ENCODE peak calls at places on chromosomes 12 and 14, in four cellular contexts. U is HepG2, V is SK-N-SH, P is K562. I is an unnamed sample.

GRCh38 chr14:68771631-68772030 is 21.2 kb downstream of the ZFP36L1 start:
- DNase-seq in P (no peak), U (no peak), V (no peak), I (no peak)

GRCh38 chr14:58082491-58083098 is 69.4 kb downstream of the ARMH4 start:
- DNase-seq in V (no peak), P (peak; percentile 4), U (no peak), I (peak; percentile 19)

GRCh38 chr12:124397807-124398577 is 103.1 kb downstream of the RFLNA start:
- DNase-seq in P (no peak), U (no peak), V (no peak), I (no peak)

GRCh38 chr14:59037620-59038019 is 150.8 kb upstream of the DAAM1 start:
- DNase-seq in P (no peak), U (no peak), V (no peak), I (no peak)

GRCh38 chr12:82838123-82838522 is 151.4 kb downstream of the TMTC2 start:
- DNase-seq in U (no peak), P (no peak), V (no peak), I (no peak)

GRCh38 chr12:32864731-32865130 is 31.8 kb downstream of the PKP2 start:
- DNase-seq in U (no peak), P (no peak), V (no peak), I (no peak)

GRCh38 chr12:89084751-89085150 is 267.6 kb downstream of the DUSP6 start:
- DNase-seq in V (no peak), P (no peak), U (no peak), I (no peak)

GRCh38 chr12:71710276-71711125 is 24.6 kb downstream of the TMEM19 start:
- DNase-seq in P (no peak), V (no peak), U (peak; percentile 34), I (peak; percentile 92)

GRCh38 chr12:83434600-83434999 is 747.9 kb downstream of the TMTC2 start:
- DNase-seq in V (no peak), P (no peak), U (no peak), I (no peak)

GRCh38 chr12:32501835-32502333 is 102.5 kb downstream of the FGD4 start:
- DNase-seq in P (no peak), V (peak; percentile 82), U (peak; percentile 95), I (no peak)

GRCh38 chr14:75234173-75234855 is 44.3 kb upstream of the FOS start:
- DNase-seq in V (no peak), U (peak; percentile 31), P (peak; percentile 42), I (peak; percentile 38)

GRCh38 chr12:70393787-70394519 is 27.9 kb downstream of the KCNMB4 start:
- DNase-seq in U (no peak), P (no peak), V (no peak), I (no peak)

GRCh38 chr12:96053476-96054261 is 18.3 kb upstream of the LTA4H start:
- DNase-seq in U (no peak), P (no peak), V (no peak), I (no peak)

GRCh38 chr14:34227834-34228662 is 234.0 kb downstream of the SPTSSA start:
- DNase-seq in P (peak; percentile 54), V (peak; percentile 81), U (peak; percentile 72), I (peak; percentile 37)

GRCh38 chr14:68619805-68620574 is 172.9 kb downstream of the ZFP36L1 start:
- DNase-seq in V (no peak), U (peak; percentile 71), P (peak; percentile 66), I (peak; percentile 71)

GRCh38 chr12:94152292-94153083 is 4.1 kb downstream of the PLXNC1 start:
- DNase-seq in U (peak; percentile 61), V (no peak), P (no peak), I (no peak)

GRCh38 chr12:65493893-65494205 is 215.4 kb downstream of the MSRB3 start:
- DNase-seq in U (no peak), V (no peak), P (no peak), I (no peak)

GRCh38 chr12:49279706-49280159 is 14.9 kb downstream of the TUBA1C start:
- DNase-seq in P (peak; percentile 5), U (peak; percentile 56), V (peak; percentile 25), I (no peak)

GRCh38 chr12:130993759-130994670 is 40.3 kb downstream of the ADGRD1 start:
- DNase-seq in P (peak; percentile 39), U (no peak), V (no peak), I (no peak)

GRCh38 chr12:18492372-18493025 is 231.2 kb downstream of the PIK3C2G start:
- DNase-seq in P (no peak), V (no peak), U (no peak), I (no peak)

GRCh38 chr12:96719671-96720362 is 187.2 kb upstream of the NEDD1 start:
- DNase-seq in U (no peak), P (no peak), V (no peak), I (no peak)

GRCh38 chr14:64636208-64636979 is 67.8 kb upstream of the PLEKHG3 start:
- DNase-seq in P (peak; percentile 74), U (peak; percentile 27), V (peak; percentile 83), I (peak; percentile 47)

GRCh38 chr12:55664826-55665225 is 28.1 kb downstream of the OR10P1 start:
- DNase-seq in V (no peak), P (no peak), U (no peak), I (no peak)

GRCh38 chr14:67620217-67620789 is 583 bp downstream of the ARG2 start:
- DNase-seq in P (no peak), V (peak; percentile 37), U (no peak), I (no peak)

GRCh38 chr12:89657090-89657489 is 51.5 kb downstream of the ATP2B1 start:
- DNase-seq in P (no peak), U (no peak), V (no peak), I (no peak)

GRCh38 chr14:64728106-64728505 is 23.9 kb downstream of the PLEKHG3 start:
- DNase-seq in U (no peak), V (no peak), P (no peak), I (no peak)

GRCh38 chr14:106174206-106174605 is 647.8 kb downstream of the TMEM121 start:
- DNase-seq in P (no peak), U (no peak), V (no peak), I (no peak)

GRCh38 chr14:56150018-56150417 is 31.8 kb downstream of the PELI2 start:
- DNase-seq in U (no peak), V (no peak), P (no peak), I (no peak)

GRCh38 chr14:77557391-77557790 is 58.8 kb upstream of the ISM2 start:
- DNase-seq in U (no peak), P (no peak), V (no peak), I (no peak)

GRCh38 chr14:91870001-91870400 is 2.7 kb upstream of the TC2N start:
- DNase-seq in P (no peak), U (peak; percentile 5), V (no peak), I (no peak)

GRCh38 chr12:5257763-5258475 is 174.0 kb upstream of the NTF3 start:
- DNase-seq in U (no peak), P (no peak), V (no peak), I (no peak)

GRCh38 chr14:83253870-83254269 is 1720.2 kb upstream of the SEL1L start:
- DNase-seq in V (no peak), P (no peak), U (no peak), I (no peak)

GRCh38 chr12:132142679-132143327 is 1.3 kb downstream of the DDX51 start:
- DNase-seq in U (no peak), P (no peak), V (no peak), I (no peak)

GRCh38 chr14:89240414-89240813 is 176.6 kb downstream of the FOXN3 start:
- DNase-seq in P (no peak), V (no peak), U (no peak), I (no peak)

GRCh38 chr14:94366146-94366887 is 22.1 kb downstream of the SERPINA1 start:
- DNase-seq in V (no peak), U (no peak), P (no peak), I (no peak)

GRCh38 chr12:117093918-117094630 is 5.1 kb downstream of the TESC start:
- DNase-seq in V (no peak), P (no peak), U (no peak), I (no peak)

GRCh38 chr12:70254846-70255245 is 11.6 kb downstream of the CNOT2 start:
- DNase-seq in P (no peak), U (no peak), V (no peak), I (no peak)

GRCh38 chr12:12467222-12467621 is 95.4 kb downstream of the DUSP16 start:
- DNase-seq in V (no peak), P (no peak), U (no peak), I (no peak)

GRCh38 chr14:65153101-65153500 is 50.8 kb upstream of the MAX start:
- DNase-seq in V (no peak), U (no peak), P (no peak), I (no peak)

GRCh38 chr12:52200086-52200782 is 8.4 kb upstream of the KRT80 start:
- DNase-seq in V (peak; percentile 89), P (peak; percentile 49), U (no peak), I (no peak)
- TF ChIP-seq ELF1 in V (no peak), P (no peak), U (no peak), I (no peak)

DNA sequence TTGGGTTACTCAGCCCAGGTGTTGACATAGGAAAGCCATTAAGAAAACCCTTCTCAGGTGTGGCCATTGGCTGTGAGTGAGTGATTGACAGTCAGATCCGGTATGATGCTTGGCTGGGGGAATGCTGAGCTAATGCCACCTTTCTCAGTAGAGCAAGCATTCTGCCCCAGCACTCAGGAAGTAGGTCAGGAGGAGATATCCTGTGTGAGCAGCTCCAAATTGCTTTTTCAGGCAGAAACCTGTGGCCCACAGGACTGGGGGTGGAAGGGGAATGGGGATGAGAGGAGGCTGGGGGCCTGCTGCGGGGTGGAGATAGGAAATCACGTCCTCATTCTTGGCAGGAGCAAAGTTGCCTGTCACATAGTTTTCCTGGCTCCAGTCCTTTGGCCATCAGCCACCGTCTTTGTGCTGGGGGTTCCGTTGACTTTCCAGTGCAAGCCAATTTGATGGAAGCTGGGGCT is 55.7 kb downstream of the NINJ2 start:
- DNase-seq in V (no peak), U (no peak), P (no peak), I (no peak)
- TF ChIP-seq MAX in V (no peak), U (no peak), P (no peak), I (no peak)

GRCh38 chr12:1995205-1995896 is 8.9 kb downstream of the DCP1B start:
- DNase-seq in P (no peak), U (no peak), V (no peak), I (no peak)
- TF ChIP-seq ELF1 in P (no peak), U (no peak), V (no peak), I (no peak)

GRCh38 chr12:25829192-25829591 is 129.3 kb upstream of the RASSF8 start:
- DNase-seq in V (no peak), P (no peak), U (no peak), I (no peak)

GRCh38 chr12:25830456-25830855 is 128.0 kb upstream of the RASSF8 start:
- DNase-seq in U (no peak), P (no peak), V (no peak), I (no peak)

GRCh38 chr12:25827747-25828146 is 130.7 kb upstream of the RASSF8 start:
- DNase-seq in P (no peak), U (no peak), V (no peak), I (no peak)

GRCh38 chr12:25827141-25827540 is 131.3 kb upstream of the RASSF8 start:
- DNase-seq in P (no peak), V (no peak), U (no peak), I (no peak)

DNA sequence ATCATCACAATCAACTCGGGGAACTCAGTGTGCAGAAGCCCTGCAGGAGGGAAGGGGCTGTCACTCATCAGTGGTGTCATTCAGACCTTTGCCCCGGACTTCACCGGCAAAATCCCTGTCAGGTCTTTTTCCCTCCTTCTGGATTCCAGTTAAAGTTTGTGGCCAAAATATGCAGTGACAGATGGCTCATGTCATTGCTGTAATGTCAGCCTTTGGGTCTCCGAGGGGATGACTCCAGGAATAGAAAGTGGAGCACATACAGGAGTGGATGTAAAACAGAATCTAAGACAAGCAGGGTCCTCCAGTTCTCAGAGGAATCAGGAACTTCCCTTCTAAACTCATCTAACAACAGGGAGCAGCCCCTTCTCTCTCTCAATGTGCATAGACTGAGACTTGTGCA is 130.3 kb upstream of the RASSF8 start:
- DNase-seq in V (no peak), P (no peak), U (no peak), I (no peak)
- TF ChIP-seq MAX in V (no peak), P (no peak), U (no peak), I (no peak)

GRCh38 chr12:13583630-13584029 is 387.1 kb downstream of the EMP1 start:
- DNase-seq in U (no peak), P (no peak), V (no peak), I (no peak)
- TF ChIP-seq ELF1 in U (no peak), P (no peak), V (no peak), I (no peak)

I was measured in HCT116.